ENCODE peak calls at places on chromosome 15, in ten cellular contexts. O is aorta; M is IMR-90; Y is left lung; K is K562; S is A549; E is mesendoderm; W is endothelial cell of umbilical vein; F is CD4-positive, alpha-beta T cell; A is GM23248. L is an unnamed sample.

GRCh38 chr15:28024889-28025250 is 74.2 kb downstream of the OCA2 start:
- DNase-seq in O (no peak), M (no peak), Y (no peak), K (no peak), S (no peak), E (no peak), W (no peak), F (no peak), A (no peak), L (no peak)

GRCh38 chr15:78004919-78005634 is 72.4 kb downstream of the TBC1D2B start:
- DNase-seq in O (peak), M (peak), Y (peak), K (no peak), S (no peak), E (peak), W (peak), F (no peak), A (peak), L (peak)

GRCh38 chr15:69979269-69979668 is 118.4 kb downstream of the TLE3 start:
- DNase-seq in O (no peak), M (peak), Y (no peak), K (no peak), S (peak), E (peak), W (no peak), F (no peak), A (peak), L (no peak)

GRCh38 chr15:73941044-73941443 is 14.8 kb downstream of the LOXL1 start:
- DNase-seq in O (peak), M (peak), Y (no peak), K (no peak), S (no peak), E (peak), W (no peak), F (no peak), A (peak), L (no peak)

GRCh38 chr15:44598892-44599291 is 61.9 kb downstream of the EIF3J start:
- DNase-seq in O (no peak), M (peak), Y (no peak), K (no peak), S (no peak), E (no peak), W (peak), F (no peak), A (peak), L (no peak)

GRCh38 chr15:75203017-75203907 is 1.6 kb downstream of the C15orf39 start:
- DNase-seq in O (no peak), M (peak), Y (no peak), K (no peak), S (peak), E (no peak), W (peak), F (no peak), A (peak), L (no peak)

GRCh38 chr15:63195257-63196023 is 6.0 kb downstream of the RAB8B start:
- DNase-seq in O (no peak), M (no peak), Y (no peak), K (peak), S (no peak), E (no peak), W (no peak), F (no peak), A (no peak), L (no peak)

GRCh38 chr15:100171411-100171810 is 170.4 kb downstream of the ADAMTS17 start:
- DNase-seq in O (no peak), M (no peak), Y (no peak), K (no peak), S (no peak), E (no peak), W (no peak), F (no peak), A (no peak), L (no peak)

GRCh38 chr15:57595011-57595866 is 3.5 kb downstream of the MYZAP start:
- DNase-seq in O (no peak), M (no peak), Y (no peak), K (no peak), S (no peak), E (no peak), W (peak), F (no peak), A (no peak), L (no peak)

GRCh38 chr15:31869640-31870335 is 160.5 kb upstream of the CHRNA7 start:
- DNase-seq in O (no peak), M (no peak), Y (no peak), K (no peak), S (no peak), E (peak), W (no peak), F (no peak), A (peak), L (no peak)

GRCh38 chr15:82081904-82082810 is 36.3 kb upstream of the MEX3B start:
- DNase-seq in O (no peak), M (peak), Y (peak), K (peak), S (no peak), E (peak), W (no peak), F (no peak), A (peak), L (no peak)

GRCh38 chr15:99980791-99981190 is 247.6 kb upstream of the LYSMD4 start:
- DNase-seq in O (peak), M (no peak), Y (no peak), K (no peak), S (no peak), E (no peak), W (no peak), F (no peak), A (no peak), L (no peak)

GRCh38 chr15:27058939-27059338 is 88.0 kb downstream of the GABRG3 start:
- DNase-seq in O (no peak), M (no peak), Y (no peak), K (no peak), S (no peak), E (no peak), W (no peak), F (no peak), A (no peak), L (no peak)

GRCh38 chr15:57251308-57251707 is 125.0 kb upstream of the CGNL1 start:
- DNase-seq in O (no peak), M (peak), Y (no peak), K (no peak), S (no peak), E (no peak), W (no peak), F (no peak), A (peak), L (no peak)

GRCh38 chr15:23439513-23439912 is 7.5 kb downstream of the GOLGA6L2 start:
- DNase-seq in O (no peak), M (no peak), Y (no peak), K (no peak), S (no peak), E (no peak), W (no peak), F (no peak), A (no peak), L (no peak)

GRCh38 chr15:88657326-88658069 is 18.7 kb downstream of the ISG20 start:
- DNase-seq in O (peak), M (peak), Y (no peak), K (peak), S (peak), E (peak), W (peak), F (no peak), A (peak), L (no peak)

GRCh38 chr15:60757831-60758570 is 279.1 kb upstream of the ICE2 start:
- DNase-seq in O (no peak), M (no peak), Y (no peak), K (no peak), S (no peak), E (no peak), W (no peak), F (no peak), A (no peak), L (no peak)

GRCh38 chr15:69893863-69894262 is 203.9 kb downstream of the TLE3 start:
- DNase-seq in O (no peak), M (peak), Y (no peak), K (no peak), S (no peak), E (peak), W (no peak), F (no peak), A (peak), L (no peak)

GRCh38 chr15:75721462-75721922 is 8.8 kb upstream of the CSPG4 start:
- DNase-seq in O (peak), M (no peak), Y (no peak), K (no peak), S (no peak), E (no peak), W (no peak), F (no peak), A (no peak), L (no peak)

GRCh38 chr15:32641517-32642059 is at the start of gene SCG5:
- DNase-seq in O (no peak), M (peak), Y (peak), K (peak), S (no peak), E (peak), W (peak), F (no peak), A (no peak), L (peak)

GRCh38 chr15:99306694-99307338 is 55.5 kb downstream of the LRRC28 start:
- DNase-seq in O (no peak), M (peak), Y (no peak), K (no peak), S (no peak), E (no peak), W (no peak), F (no peak), A (no peak), L (no peak)

GRCh38 chr15:96066126-96066525 is 264.4 kb upstream of the NR2F2 start:
- DNase-seq in O (no peak), M (no peak), Y (no peak), K (no peak), S (no peak), E (no peak), W (no peak), F (no peak), A (no peak), L (no peak)

GRCh38 chr15:93070136-93070535 is 18.9 kb downstream of the RGMA start:
- DNase-seq in O (no peak), M (no peak), Y (no peak), K (no peak), S (no peak), E (no peak), W (no peak), F (no peak), A (no peak), L (no peak)
- H3K27ac ChIP-seq in O (no peak), M (no peak), Y (no peak), K (no peak), S (no peak), E (no peak), W (no peak), F (no peak), A (no peak), L (no peak)

GRCh38 chr15:64633332-64633731 is 142.1 kb downstream of the RBPMS2 start:
- DNase-seq in O (no peak), M (no peak), Y (no peak), K (no peak), S (no peak), E (no peak), W (no peak), F (no peak), A (no peak), L (no peak)
- H3K27ac ChIP-seq in O (no peak), M (no peak), Y (peak), K (no peak), S (no peak), E (no peak), W (no peak), F (peak), A (no peak), L (peak)

DNA sequence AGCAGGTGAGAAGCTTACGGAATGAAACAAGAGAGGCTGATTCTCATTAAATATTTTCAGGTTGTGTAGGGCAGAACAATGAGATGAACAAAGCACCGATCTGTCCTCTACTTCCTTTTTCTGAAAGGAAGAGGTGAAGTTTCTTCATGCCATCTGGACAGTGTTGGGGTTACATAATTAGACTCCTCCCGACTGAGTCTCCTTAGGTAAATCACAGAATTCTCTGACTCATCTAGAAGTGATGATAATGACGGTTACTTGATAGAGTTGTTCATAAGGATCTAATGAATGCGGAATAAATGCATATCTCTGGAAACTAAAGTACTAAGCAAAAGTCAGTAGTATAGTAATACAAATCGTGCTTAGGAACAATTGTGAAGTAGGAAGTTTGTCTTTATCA is 21.2 kb downstream of the CRTC3 start:
- DNase-seq in O (no peak), M (no peak), Y (no peak), K (no peak), S (no peak), E (no peak), W (no peak), F (no peak), A (peak), L (no peak)
- H3K27ac ChIP-seq in O (no peak), M (no peak), Y (peak), K (no peak), S (no peak), E (no peak), W (no peak), F (no peak), A (peak), L (no peak)

GRCh38 chr15:45704329-45705249 is 69.8 kb downstream of the SQOR start:
- DNase-seq in O (peak), M (peak), Y (peak), K (no peak), S (no peak), E (peak), W (peak), F (no peak), A (peak), L (peak)
- H3K27ac ChIP-seq in O (no peak), M (no peak), Y (no peak), K (no peak), S (peak), E (peak), W (no peak), F (no peak), A (no peak), L (no peak)

GRCh38 chr15:79329186-79329611 is 18.3 kb downstream of the TMED3 start:
- DNase-seq in O (no peak), M (peak), Y (no peak), K (no peak), S (no peak), E (peak), W (peak), F (no peak), A (peak), L (no peak)
- H3K27ac ChIP-seq in O (no peak), M (peak), Y (no peak), K (peak), S (peak), E (no peak), W (peak), F (no peak), A (peak), L (no peak)